ENCODE peak calls at places on chromosome 1, in four cellular contexts. C is stomach, G is NB4, M is cardiac muscle cell. Q is an unnamed sample.

GRCh38 chr1:1307908-1308755 is at the start of the genes ACAP3 and PUSL1:
- DNase-seq in C (peak), G (peak), M (peak), Q (peak)

GRCh38 chr1:7425229-7425628 is 345.9 kb upstream of the VAMP3 start:
- DNase-seq in M (no peak), C (no peak), G (no peak), Q (no peak)

GRCh38 chr1:156776942-156777341 is 9.6 kb downstream of the PRCC start:
- DNase-seq in M (no peak), C (no peak), G (no peak), Q (no peak)

GRCh38 chr1:76938304-76938703 is 71.0 kb downstream of the ST6GALNAC5 start:
- DNase-seq in G (no peak), C (no peak), M (no peak), Q (no peak)

GRCh38 chr1:43962324-43962723 is 7.5 kb upstream of the DPH2 start:
- DNase-seq in G (no peak), M (no peak), C (no peak), Q (no peak)

GRCh38 chr1:225097175-225097574 is 167.7 kb downstream of the DNAH14 start:
- DNase-seq in M (no peak), C (no peak), G (no peak), Q (no peak)

GRCh38 chr1:178576841-178577240 is 63.9 kb downstream of the TEX35 start:
- DNase-seq in M (no peak), G (no peak), C (no peak), Q (no peak)

GRCh38 chr1:210755991-210756669 is 377.8 kb downstream of the KCNH1 start:
- DNase-seq in G (no peak), C (no peak), M (no peak), Q (no peak)

GRCh38 chr1:228006034-228006792 is 585 bp upstream of the WNT3A start:
- DNase-seq in C (peak), M (no peak), G (no peak), Q (no peak)

Q was measured in CD4-positive, alpha-beta memory T cell.